ENCODE peak calls at places on chromosome 1, in six cellular contexts. One of them, this sample, is unnamed.
A peak's percentile ranks its signal among the peaks of the same experiment; 100 is the strongest.

GRCh38 chr1:70465911-70466310 is 54.8 kb downstream of the CTH start:
- DNase-seq in ascending aorta: no peak
- DNase-seq in fibroblast of lung: no peak
- DNase-seq in HFF-Myc: no peak
- DNase-seq in lower lobe of right lung: no peak
- DNase-seq in GM23338: no peak
- DNase-seq in this sample: no peak

GRCh38 chr1:5312870-5313269 is 658.5 kb downstream of the AJAP1 start:
- DNase-seq in ascending aorta: no peak
- DNase-seq in fibroblast of lung: no peak
- DNase-seq in HFF-Myc: no peak
- DNase-seq in lower lobe of right lung: peak; percentile 67
- DNase-seq in GM23338: no peak
- DNase-seq in this sample: no peak

GRCh38 chr1:7225711-7226505 is 440.7 kb downstream of the CAMTA1 start:
- DNase-seq in ascending aorta: no peak
- DNase-seq in fibroblast of lung: no peak
- DNase-seq in HFF-Myc: no peak
- DNase-seq in lower lobe of right lung: no peak
- DNase-seq in GM23338: no peak
- DNase-seq in this sample: no peak

GRCh38 chr1:207327994-207328393 is 6.5 kb downstream of the CD55 start:
- DNase-seq in ascending aorta: no peak
- DNase-seq in fibroblast of lung: peak; percentile 72
- DNase-seq in HFF-Myc: no peak
- DNase-seq in lower lobe of right lung: no peak
- DNase-seq in GM23338: no peak
- DNase-seq in this sample: peak; percentile 22

GRCh38 chr1:26828352-26829093 is 2.0 kb downstream of the ZDHHC18 start:
- DNase-seq in ascending aorta: no peak
- DNase-seq in fibroblast of lung: no peak
- DNase-seq in HFF-Myc: no peak
- DNase-seq in lower lobe of right lung: peak; percentile 69
- DNase-seq in GM23338: no peak
- DNase-seq in this sample: no peak

GRCh38 chr1:5713101-5713820 is 279.0 kb downstream of the NPHP4 start:
- DNase-seq in ascending aorta: no peak
- DNase-seq in fibroblast of lung: no peak
- DNase-seq in HFF-Myc: no peak
- DNase-seq in lower lobe of right lung: peak; percentile 23
- DNase-seq in GM23338: no peak
- DNase-seq in this sample: no peak

GRCh38 chr1:26666855-26667254 is 29.0 kb upstream of the ARID1A start:
- DNase-seq in ascending aorta: no peak
- DNase-seq in fibroblast of lung: peak; percentile 39
- DNase-seq in HFF-Myc: peak; percentile 10
- DNase-seq in lower lobe of right lung: no peak
- DNase-seq in GM23338: no peak
- DNase-seq in this sample: no peak

GRCh38 chr1:43447891-43448708 is 5.6 kb downstream of the HYI start:
- DNase-seq in ascending aorta: no peak
- DNase-seq in fibroblast of lung: no peak
- DNase-seq in HFF-Myc: no peak
- DNase-seq in lower lobe of right lung: no peak
- DNase-seq in GM23338: no peak
- DNase-seq in this sample: no peak

GRCh38 chr1:183841950-183842816 is 37.3 kb downstream of the RGL1 start:
- DNase-seq in ascending aorta: no peak
- DNase-seq in fibroblast of lung: peak; percentile 96
- DNase-seq in HFF-Myc: peak; percentile 98
- DNase-seq in lower lobe of right lung: no peak
- DNase-seq in GM23338: no peak
- DNase-seq in this sample: peak; percentile 88

DNA sequence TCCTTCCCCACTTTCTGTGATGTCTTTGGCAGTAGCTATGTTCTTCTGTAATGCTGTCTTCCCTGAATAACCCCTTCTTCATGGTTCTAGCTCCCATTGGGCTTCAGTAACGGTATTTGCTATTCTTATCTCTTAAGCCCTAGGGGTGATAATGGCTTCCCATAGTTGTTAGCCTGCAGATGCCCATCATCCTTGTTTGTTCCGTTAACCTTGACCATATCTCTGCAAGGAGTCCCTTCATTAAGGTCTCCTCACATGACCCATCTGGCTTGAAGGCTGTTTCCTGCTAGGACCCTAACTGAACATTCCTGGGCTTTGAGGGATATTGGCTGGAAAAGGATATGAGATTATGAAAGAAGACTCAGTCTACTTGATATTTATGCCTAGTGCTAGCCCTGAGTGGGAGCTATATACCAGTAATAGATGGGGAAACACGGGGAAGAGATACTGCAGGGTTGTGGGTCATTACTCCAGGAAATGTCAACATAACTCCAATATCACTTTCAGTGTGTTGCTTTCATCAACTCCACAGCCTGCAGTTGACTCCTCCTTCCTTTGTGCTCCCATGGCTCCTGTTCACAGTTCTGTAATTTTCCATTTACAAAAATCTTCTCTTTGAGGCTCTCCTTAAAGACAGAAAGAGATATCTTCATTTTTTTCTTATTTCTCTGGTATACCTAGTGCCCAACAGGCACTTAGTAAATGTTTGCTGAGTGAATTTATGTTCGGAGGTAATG is 2.5 kb downstream of the MR1 start:
- DNase-seq in ascending aorta: no peak
- DNase-seq in fibroblast of lung: no peak
- DNase-seq in HFF-Myc: no peak
- DNase-seq in lower lobe of right lung: no peak
- DNase-seq in GM23338: no peak
- DNase-seq in this sample: no peak
- H3K4me3 ChIP-seq in ascending aorta: no peak overlapping the region
- H3K4me3 ChIP-seq in fibroblast of lung: no peak overlapping the region
- H3K4me3 ChIP-seq in HFF-Myc: no peak overlapping the region
- H3K4me3 ChIP-seq in lower lobe of right lung: no peak overlapping the region
- H3K4me3 ChIP-seq in GM23338: no peak overlapping the region
- H3K4me3 ChIP-seq in this sample: no peak overlapping the region

DNA sequence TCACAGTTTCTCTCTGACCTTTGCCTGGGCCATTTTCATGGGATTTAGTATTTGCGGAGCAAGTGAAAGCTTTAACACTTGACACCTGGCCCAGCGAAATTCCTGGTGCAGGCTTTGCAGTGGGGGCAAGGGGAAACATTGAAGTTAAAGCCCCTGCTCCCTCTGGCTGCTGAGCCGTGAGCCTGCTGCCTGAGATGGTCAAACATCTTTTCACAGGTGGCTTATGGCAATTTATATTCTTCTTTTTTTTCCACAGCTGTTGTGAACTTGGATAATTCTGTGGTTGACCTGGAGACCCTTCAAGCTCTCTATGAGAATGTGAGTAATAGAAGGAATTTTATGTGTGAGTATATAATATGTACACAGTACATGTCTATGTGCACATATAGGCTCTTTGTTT is 202.9 kb downstream of the FMN2 start:
- DNase-seq in ascending aorta: no peak
- DNase-seq in fibroblast of lung: no peak
- DNase-seq in HFF-Myc: no peak
- DNase-seq in lower lobe of right lung: no peak
- DNase-seq in GM23338: peak; percentile 79
- DNase-seq in this sample: no peak
- TF ChIP-seq CTCF in ascending aorta: no peak
- TF ChIP-seq CTCF in fibroblast of lung: peak; percentile 28
- TF ChIP-seq CTCF in HFF-Myc: no peak
- TF ChIP-seq CTCF in lower lobe of right lung: no peak
- TF ChIP-seq CTCF in GM23338: peak; percentile 49
- TF ChIP-seq CTCF in this sample: peak; percentile 27

GRCh38 chr1:89407355-89407754 is 43.5 kb downstream of the GBP6 start:
- DNase-seq in ascending aorta: no peak
- DNase-seq in fibroblast of lung: peak; percentile 66
- DNase-seq in HFF-Myc: no peak
- DNase-seq in lower lobe of right lung: no peak
- DNase-seq in GM23338: no peak
- DNase-seq in this sample: no peak
- H3K4me3 ChIP-seq in ascending aorta: peak overlapping the region; percentile 39
- H3K4me3 ChIP-seq in fibroblast of lung: peak overlapping the region; percentile 18
- H3K4me3 ChIP-seq in HFF-Myc: no peak overlapping the region
- H3K4me3 ChIP-seq in lower lobe of right lung: peak overlapping the region; percentile 50
- H3K4me3 ChIP-seq in GM23338: no peak overlapping the region
- H3K4me3 ChIP-seq in this sample: no peak overlapping the region

DNA sequence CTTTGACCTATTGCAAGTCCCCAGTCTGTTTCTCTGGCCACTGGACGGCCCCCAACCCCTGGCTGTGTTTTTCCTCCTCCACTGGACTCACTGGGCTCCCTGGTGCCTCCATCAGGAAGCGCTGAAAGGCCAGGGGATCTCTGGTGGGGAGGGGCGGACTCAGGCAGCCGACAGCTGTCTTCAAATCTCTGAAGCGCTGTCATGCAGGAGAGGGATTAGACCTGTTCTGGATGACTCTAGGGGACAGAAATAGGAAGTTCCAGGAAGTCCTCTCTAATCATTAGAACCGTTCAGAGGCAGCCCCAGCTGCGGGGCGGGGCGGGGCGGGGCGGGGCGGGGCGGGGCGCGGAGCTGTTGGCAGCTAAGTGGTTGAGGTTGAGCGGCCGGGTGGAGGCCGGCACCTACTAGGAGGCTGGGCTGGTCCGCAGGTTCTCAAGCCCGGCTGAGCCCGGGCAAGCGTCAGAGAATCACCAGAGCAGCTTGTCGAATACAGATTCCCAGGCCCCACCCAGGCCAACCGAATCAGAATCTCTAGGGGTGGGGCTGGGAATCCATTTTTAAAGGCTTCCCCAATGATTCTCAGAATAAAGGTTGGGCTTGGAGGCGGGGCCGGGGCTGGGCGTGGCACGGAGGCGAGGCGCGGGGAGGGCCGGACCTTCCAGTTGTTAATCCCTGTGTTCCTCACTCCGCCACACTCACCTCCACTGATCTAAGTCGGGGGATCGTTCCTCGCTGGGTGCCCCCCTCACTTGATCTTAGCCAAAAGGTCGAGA is 11.4 kb upstream of the PHLDA3 start:
- DNase-seq in ascending aorta: peak; percentile 57
- DNase-seq in fibroblast of lung: peak; percentile 78
- DNase-seq in HFF-Myc: no peak
- DNase-seq in lower lobe of right lung: peak; percentile 91
- DNase-seq in GM23338: peak; percentile 96
- DNase-seq in this sample: no peak
- TF ChIP-seq CTCF in ascending aorta: no peak
- TF ChIP-seq CTCF in fibroblast of lung: no peak
- TF ChIP-seq CTCF in HFF-Myc: no peak
- TF ChIP-seq CTCF in lower lobe of right lung: peak; percentile 10
- TF ChIP-seq CTCF in GM23338: no peak
- TF ChIP-seq CTCF in this sample: no peak

GRCh38 chr1:234499119-234500039 is 20.4 kb upstream of the TARBP1 start:
- DNase-seq in ascending aorta: peak; percentile 71
- DNase-seq in fibroblast of lung: peak; percentile 93
- DNase-seq in HFF-Myc: peak; percentile 65
- DNase-seq in lower lobe of right lung: peak; percentile 94
- DNase-seq in GM23338: peak; percentile 93
- DNase-seq in this sample: peak; percentile 78
- H3K4me3 ChIP-seq in ascending aorta: peak overlapping the region; percentile 17
- H3K4me3 ChIP-seq in fibroblast of lung: peak overlapping the region; percentile 6
- H3K4me3 ChIP-seq in HFF-Myc: no peak overlapping the region
- H3K4me3 ChIP-seq in lower lobe of right lung: peak overlapping the region; percentile 21
- H3K4me3 ChIP-seq in GM23338: no peak overlapping the region
- H3K4me3 ChIP-seq in this sample: peak overlapping the region; percentile 6

DNA sequence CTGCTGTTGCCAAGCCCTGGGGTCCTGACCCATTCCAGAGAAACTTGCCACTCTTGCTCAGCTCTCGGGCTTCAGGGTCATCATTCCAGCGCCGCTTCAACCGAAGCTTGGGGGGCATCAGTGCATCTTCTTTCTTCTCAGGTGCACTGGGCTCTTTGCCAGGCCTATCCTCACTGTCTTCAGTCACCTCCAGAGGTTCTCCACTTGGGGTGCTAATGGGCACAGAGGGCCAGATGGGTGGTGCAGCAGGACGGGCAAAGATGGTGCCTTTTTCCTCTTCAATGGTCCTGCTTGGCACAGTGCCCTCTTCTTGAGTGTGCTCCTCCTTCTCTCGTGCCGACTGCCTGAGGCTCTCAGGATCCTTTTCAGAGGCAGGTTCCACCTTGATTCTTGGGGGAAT is 13.3 kb downstream of the ETV3 start:
- DNase-seq in ascending aorta: no peak
- DNase-seq in fibroblast of lung: no peak
- DNase-seq in HFF-Myc: no peak
- DNase-seq in lower lobe of right lung: no peak
- DNase-seq in GM23338: no peak
- DNase-seq in this sample: no peak
- TF ChIP-seq CTCF in ascending aorta: no peak
- TF ChIP-seq CTCF in fibroblast of lung: no peak
- TF ChIP-seq CTCF in HFF-Myc: no peak
- TF ChIP-seq CTCF in lower lobe of right lung: no peak
- TF ChIP-seq CTCF in GM23338: no peak
- TF ChIP-seq CTCF in this sample: no peak

This sample was measured in astrocyte of the cerebellum.